ENCODE peak calls at places on chromosomes 4 and X, in seven cellular contexts. J is activated T-helper 9 cell treated with anti-CD3 and anti-CD28 coated beads, Interleukin-2, amount 50 U/mL, for 16 hours; Y is right lobe of liver; O is SK-MEL-5; C is adrenal gland; W is NCI-H446 treated with DMSO at 0.1 percent for 48 hours; D is AG08396. I is an unnamed sample.

GRCh38 chrX:27622883-27623282 is 32.7 kb downstream of the DCAF8L2 start:
- DNase-seq in J (no peak), Y (no peak), O (no peak), C (no peak), W (no peak), D (no peak), I (no peak)

GRCh38 chr4:87884976-87885574 is 52.3 kb downstream of the MEPE start:
- DNase-seq in J (no peak), Y (no peak), O (no peak), C (no peak), W (no peak), D (no peak), I (no peak)

GRCh38 chrX:47186096-47186740 is 7.4 kb upstream of the UBA1 start:
- DNase-seq in J (no peak), Y (no peak), O (no peak), C (no peak), W (no peak), D (no peak), I (no peak)

GRCh38 chrX:111914398-111915092 is 38.6 kb downstream of the TRPC5OS start:
- DNase-seq in J (no peak), Y (no peak), O (no peak), C (no peak), W (no peak), D (no peak), I (no peak)

GRCh38 chr4:171573181-171573580 is 240.0 kb upstream of the GALNTL6 start:
- DNase-seq in J (no peak), Y (no peak), O (peak), C (no peak), W (no peak), D (no peak), I (no peak)

GRCh38 chrX:47143894-47144625 is 442 bp downstream of the NDUFB11 start:
- DNase-seq in J (no peak), Y (peak), O (peak), C (peak), W (no peak), D (peak), I (peak)

GRCh38 chr4:30413915-30414314 is 306.3 kb upstream of the PCDH7 start:
- DNase-seq in J (no peak), Y (no peak), O (no peak), C (no peak), W (no peak), D (no peak), I (no peak)

GRCh38 chr4:185463541-185463940 is 8.0 kb downstream of the CCDC110 start:
- DNase-seq in J (no peak), Y (no peak), O (no peak), C (no peak), W (no peak), D (no peak), I (no peak)

GRCh38 chrX:51837926-51838325 is 55.5 kb upstream of the MAGED1 start:
- DNase-seq in J (no peak), Y (peak), O (peak), C (peak), W (peak), D (no peak), I (no peak)

GRCh38 chrX:51459125-51459524 is 37.3 kb downstream of the NUDT11 start:
- DNase-seq in J (no peak), Y (no peak), O (peak), C (peak), W (no peak), D (no peak), I (no peak)

GRCh38 chr4:147110473-147110872 is 164.8 kb upstream of the TTC29 start:
- DNase-seq in J (no peak), Y (no peak), O (no peak), C (no peak), W (no peak), D (no peak), I (no peak)

GRCh38 chr4:149102765-149103164 is 660.6 kb upstream of the NR3C2 start:
- DNase-seq in J (no peak), Y (no peak), O (no peak), C (no peak), W (no peak), D (no peak), I (no peak)

GRCh38 chr4:151329217-151330007 is 4.0 kb upstream of the SH3D19 start:
- DNase-seq in J (no peak), Y (no peak), O (no peak), C (no peak), W (no peak), D (no peak), I (no peak)

GRCh38 chr4:124828382-124828781 is 115.8 kb upstream of the ANKRD50 start:
- DNase-seq in J (no peak), Y (no peak), O (no peak), C (no peak), W (no peak), D (no peak), I (no peak)

GRCh38 chrX:15498741-15499140 is 1.9 kb upstream of the BMX start:
- DNase-seq in J (no peak), Y (no peak), O (no peak), C (no peak), W (no peak), D (no peak), I (no peak)

GRCh38 chr4:82136161-82136801 is 237.5 kb downstream of the HNRNPD start:
- DNase-seq in J (no peak), Y (no peak), O (no peak), C (no peak), W (no peak), D (no peak), I (no peak)

GRCh38 chrX:131279197-131279596 is 9.9 kb downstream of the IGSF1 start:
- DNase-seq in J (no peak), Y (no peak), O (no peak), C (no peak), W (no peak), D (no peak), I (no peak)

GRCh38 chrX:137427813-137428212 is 138.1 kb upstream of the ZIC3 start:
- DNase-seq in J (no peak), Y (no peak), O (no peak), C (no peak), W (no peak), D (peak), I (no peak)

GRCh38 chr4:114562176-114562904 is 36.3 kb upstream of the UGT8 start:
- DNase-seq in J (no peak), Y (no peak), O (no peak), C (no peak), W (no peak), D (no peak), I (no peak)

GRCh38 chr4:84379881-84380618 is 119.0 kb downstream of the NKX6-1 start:
- DNase-seq in J (no peak), Y (no peak), O (peak), C (no peak), W (no peak), D (no peak), I (no peak)

GRCh38 chr4:185730387-185730786 is 81.6 kb downstream of the SORBS2 start:
- DNase-seq in J (no peak), Y (no peak), O (no peak), C (peak), W (no peak), D (no peak), I (peak)

GRCh38 chr4:146435962-146436361 is 85.8 kb downstream of the SLC10A7 start:
- DNase-seq in J (no peak), Y (no peak), O (no peak), C (no peak), W (no peak), D (no peak), I (no peak)

GRCh38 chr4:24912252-24913098 is at the start of gene CCDC149:
- DNase-seq in J (no peak), Y (peak), O (peak), C (peak), W (no peak), D (peak), I (no peak)

GRCh38 chr4:145788765-145789164 is 108.8 kb downstream of the C4orf51 start:
- DNase-seq in J (no peak), Y (no peak), O (no peak), C (no peak), W (peak), D (no peak), I (no peak)

GRCh38 chr4:112099701-112100289 is 45.5 kb upstream of the FAM241A start:
- DNase-seq in J (no peak), Y (no peak), O (peak), C (no peak), W (peak), D (peak), I (no peak)

GRCh38 chrX:18558799-18559198 is 113.1 kb downstream of the RS1 start:
- DNase-seq in J (no peak), Y (no peak), O (no peak), C (no peak), W (no peak), D (no peak), I (no peak)

GRCh38 chr4:10205223-10205622 is 88.6 kb upstream of the WDR1 start:
- DNase-seq in J (no peak), Y (no peak), O (peak), C (no peak), W (no peak), D (peak), I (no peak)

GRCh38 chrX:67555578-67556203 is 11.9 kb downstream of the AR start:
- DNase-seq in J (no peak), Y (peak), O (peak), C (peak), W (no peak), D (peak), I (no peak)

GRCh38 chr4:183300070-183300469 is 20.0 kb downstream of the CLDN22 start:
- DNase-seq in J (no peak), Y (no peak), O (no peak), C (no peak), W (no peak), D (no peak), I (no peak)

I was measured in NK-92 treated with Interleukin-12 subunit alpha and Interleukin-12 subunit beta, amount 100 ng/mL, for 24 hours.